ENCODE peak calls at places on chromosomes 7 and 10, in nine cellular contexts. D is NCI-H1436; T is mammary epithelial cell; L is NAMALWA; O is endodermal cell; I is T-helper 1 cell; S is PC-3; Q is hypothalamus; U is effector CD8-positive, alpha-beta T cell. Y is an unnamed sample.
A peak's percentile ranks its signal among the peaks of the same experiment; 100 is the strongest.

GRCh38 chr7:105806592-105807266 is 69.7 kb downstream of the ATXN7L1 start:
- DNase-seq in Q (no peak), L (no peak), T (peak; percentile 72), U (no peak), S (peak; percentile 77), I (peak; percentile 13), O (no peak), D (no peak), Y (peak; percentile 76)

GRCh38 chr10:96366508-96366907 is 7.7 kb upstream of the OPALIN start:
- DNase-seq in S (peak; percentile 75), D (no peak), Q (no peak), I (no peak), O (no peak), T (no peak), U (no peak), L (no peak), Y (no peak)

GRCh38 chr10:118163227-118163626 is 116.5 kb upstream of the RAB11FIP2 start:
- DNase-seq in T (no peak), D (no peak), I (no peak), Q (no peak), U (no peak), S (peak; percentile 33), O (no peak), L (no peak), Y (no peak)

GRCh38 chr7:44983742-44984477 is 5.1 kb upstream of the MYO1G start:
- DNase-seq in O (no peak), Q (no peak), U (no peak), L (peak; percentile 34), T (no peak), I (no peak), S (no peak), D (no peak), Y (no peak)

GRCh38 chr10:86520871-86521619 is 547 bp downstream of the WAPL start:
- DNase-seq in S (peak; percentile 44), T (peak; percentile 56), U (peak; percentile 33), I (peak; percentile 33), Q (peak; percentile 24), L (peak; percentile 51), D (no peak), O (peak; percentile 84), Y (peak; percentile 67)

GRCh38 chr10:66455304-66455703 is 470.5 kb upstream of the LRRTM3 start:
- DNase-seq in L (peak; percentile 33), Q (no peak), O (no peak), S (peak; percentile 54), U (no peak), T (peak; percentile 2), D (no peak), I (no peak), Y (peak; percentile 3)

GRCh38 chr7:24907311-24907886 is 72.6 kb downstream of the OSBPL3 start:
- DNase-seq in T (peak; percentile 87), U (no peak), S (peak; percentile 81), Q (no peak), O (no peak), D (no peak), L (no peak), I (no peak), Y (peak; percentile 75)

GRCh38 chr10:31101123-31101522 is 69.5 kb upstream of the ZNF438 start:
- DNase-seq in O (no peak), D (no peak), T (peak; percentile 94), Q (no peak), S (peak; percentile 80), I (no peak), U (no peak), L (no peak), Y (peak; percentile 72)

GRCh38 chr7:152601305-152601798 is 74.6 kb downstream of the XRCC2 start:
- DNase-seq in L (no peak), T (no peak), S (no peak), U (no peak), I (no peak), Q (no peak), D (no peak), O (no peak), Y (no peak)

GRCh38 chr7:47581821-47582747 is at the start of gene TNS3:
- DNase-seq in O (peak; percentile 85), T (peak; percentile 47), Q (no peak), L (peak; percentile 64), S (peak; percentile 57), U (no peak), I (no peak), D (no peak), Y (no peak)

GRCh38 chr10:95242581-95243317 is 48.1 kb downstream of the PDLIM1 start:
- DNase-seq in O (peak; percentile 82), T (no peak), U (no peak), D (peak; percentile 2), S (peak; percentile 73), I (no peak), L (peak; percentile 66), Q (peak; percentile 6), Y (peak; percentile 63)

GRCh38 chr7:30863694-30864011 is 48.0 kb upstream of the AQP1 start:
- DNase-seq in U (no peak), D (no peak), S (no peak), Q (no peak), T (no peak), L (no peak), I (no peak), O (no peak), Y (no peak)

GRCh38 chr7:80153446-80153845 is 18.8 kb downstream of the GNAI1 start:
- DNase-seq in S (no peak), I (no peak), L (no peak), U (no peak), D (no peak), T (no peak), O (no peak), Q (no peak), Y (no peak)

GRCh38 chr7:135934651-135935050 is 42.5 kb downstream of the MTPN start:
- DNase-seq in I (no peak), U (no peak), L (no peak), S (no peak), T (no peak), O (no peak), Q (no peak), D (no peak), Y (no peak)

GRCh38 chr10:74548676-74549075 is 277.7 kb upstream of the KAT6B start:
- DNase-seq in O (no peak), Q (no peak), T (no peak), U (no peak), S (peak; percentile 100), D (no peak), I (no peak), L (no peak), Y (no peak)

GRCh38 chr7:38600746-38601145 is 30.4 kb downstream of the AMPH start:
- DNase-seq in Q (no peak), D (no peak), U (no peak), I (no peak), O (no peak), L (no peak), T (no peak), S (no peak), Y (no peak)

GRCh38 chr7:29626730-29627129 is 63.1 kb downstream of the PRR15 start:
- DNase-seq in T (no peak), S (no peak), I (no peak), L (no peak), U (no peak), Q (no peak), D (no peak), O (no peak), Y (no peak)